ENCODE peak calls at places on chromosomes 12 and 14, in eight cellular contexts. F is HFFc6, C is lower leg skin, D is IMR-90, O is type B pancreatic cell, P is HFF-Myc, G is uterus, X is astrocyte. N is an unnamed sample.

GRCh38 chr12:112170376-112170775 is 45.0 kb downstream of the TRAFD1 start:
- DNase-seq in C (no peak), F (peak; percentile 11), G (no peak), O (no peak), P (no peak), X (no peak), D (no peak), N (peak; percentile 30)

GRCh38 chr12:80353254-80353653 is 90.8 kb upstream of the PTPRQ start:
- DNase-seq in X (peak; percentile 35), C (no peak), D (peak; percentile 22), F (peak; percentile 8), P (no peak), O (no peak), G (no peak), N (no peak)

GRCh38 chr14:55976619-55977018 is 141.6 kb upstream of the PELI2 start:
- DNase-seq in C (no peak), G (no peak), O (no peak), D (no peak), P (no peak), F (no peak), X (peak; percentile 16), N (no peak)

GRCh38 chr14:94129111-94129757 is at the start of gene IFI27L2:
- DNase-seq in P (no peak), F (peak; percentile 78), D (peak; percentile 73), G (peak; percentile 79), C (peak; percentile 67), O (no peak), X (peak; percentile 74), N (peak; percentile 83)

GRCh38 chr14:73935666-73936065 is 14.2 kb downstream of the FAM161B start:
- DNase-seq in F (no peak), O (no peak), X (no peak), C (no peak), D (no peak), G (no peak), P (no peak), N (peak; percentile 55)

GRCh38 chr12:41965996-41966395 is 178.7 kb downstream of the GXYLT1 start:
- DNase-seq in D (no peak), O (no peak), F (no peak), P (no peak), X (no peak), G (no peak), C (no peak), N (no peak)

GRCh38 chr12:81639196-81639595 is 120.0 kb downstream of the PPFIA2 start:
- DNase-seq in P (no peak), O (no peak), D (no peak), F (no peak), X (peak; percentile 63), G (no peak), C (no peak), N (no peak)

GRCh38 chr12:55830601-55831406 is 1.4 kb upstream of the DNAJC14 start:
- DNase-seq in P (no peak), O (peak; percentile 80), G (peak; percentile 85), D (peak; percentile 56), X (peak; percentile 47), C (peak; percentile 78), F (peak; percentile 33), N (peak; percentile 42)

GRCh38 chr14:69291891-69292586 is 32.1 kb downstream of the GALNT16 start:
- DNase-seq in G (no peak), D (no peak), X (no peak), P (no peak), O (peak; percentile 45), F (no peak), C (no peak), N (no peak)

GRCh38 chr12:109678732-109679131 is 34.9 kb upstream of the FAM222A start:
- DNase-seq in O (no peak), C (no peak), X (no peak), F (no peak), D (no peak), P (no peak), G (no peak), N (no peak)

GRCh38 chr14:48615618-48616017 is 940.2 kb upstream of the MDGA2 start:
- DNase-seq in F (no peak), O (no peak), X (no peak), D (no peak), C (no peak), G (no peak), P (no peak), N (no peak)

GRCh38 chr12:68628698-68629097 is 18.0 kb downstream of the RAP1B start:
- DNase-seq in C (no peak), O (no peak), X (no peak), P (no peak), F (no peak), G (no peak), D (no peak), N (no peak)

GRCh38 chr12:94429633-94430032 is 30.0 kb downstream of the CEP83 start:
- DNase-seq in F (peak; percentile 3), C (no peak), O (no peak), G (no peak), P (no peak), X (no peak), D (no peak), N (no peak)

GRCh38 chr14:23661542-23661941 is 25.4 kb downstream of the DHRS2 start:
- DNase-seq in O (no peak), G (no peak), C (no peak), X (no peak), D (no peak), F (no peak), P (no peak), N (no peak)

GRCh38 chr14:100192672-100193416 is 33.4 kb upstream of the DEGS2 start:
- DNase-seq in F (peak; percentile 93), O (peak; percentile 100), D (peak; percentile 91), X (peak; percentile 89), C (peak; percentile 99), G (peak; percentile 98), P (peak; percentile 84), N (peak; percentile 99)

GRCh38 chr14:102795060-102795925 is 18.0 kb downstream of the TRAF3 start:
- DNase-seq in C (peak; percentile 73), F (peak; percentile 86), G (peak; percentile 21), D (peak; percentile 91), P (no peak), O (no peak), X (peak; percentile 96), N (peak; percentile 89)

GRCh38 chr12:28129031-28129430 is 61.2 kb upstream of the CCDC91 start:
- DNase-seq in O (no peak), P (no peak), F (peak; percentile 12), C (no peak), G (no peak), X (peak; percentile 46), D (no peak), N (no peak)

GRCh38 chr14:67820428-67820881 is 876 bp downstream of the RAD51B start:
- DNase-seq in F (no peak), O (no peak), P (no peak), D (peak; percentile 31), G (no peak), C (no peak), X (peak; percentile 12), N (peak; percentile 31)

GRCh38 chr12:64937466-64937865 is 113.0 kb downstream of the TBC1D30 start:
- DNase-seq in D (no peak), X (no peak), F (no peak), G (no peak), O (no peak), P (no peak), C (no peak), N (no peak)

GRCh38 chr12:64931321-64931720 is 106.9 kb downstream of the TBC1D30 start:
- DNase-seq in O (no peak), G (no peak), F (no peak), P (no peak), D (no peak), C (no peak), X (no peak), N (no peak)

DNA sequence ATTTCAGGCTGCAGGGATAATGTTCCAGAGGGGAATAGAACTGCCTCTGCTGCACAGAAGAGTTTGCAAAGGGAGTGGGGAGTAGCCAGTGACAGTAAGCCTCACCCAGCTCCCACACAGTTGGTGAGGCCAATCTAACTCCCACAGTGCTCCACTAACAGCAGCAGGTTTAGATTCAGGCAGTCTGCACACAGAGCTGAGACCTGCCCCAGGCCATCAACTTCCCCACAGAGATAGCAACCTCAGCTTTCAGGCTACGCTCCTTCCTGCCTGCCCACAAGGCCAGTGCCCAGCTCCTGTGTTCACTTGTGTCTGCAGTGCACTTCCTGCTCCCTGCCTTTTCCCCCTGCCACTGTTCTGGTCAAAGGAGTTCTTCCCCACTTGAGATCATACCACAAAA is 107.5 kb downstream of the TBC1D30 start:
- DNase-seq in F (no peak), C (no peak), D (no peak), O (no peak), X (no peak), G (no peak), P (no peak), N (no peak)
- TF ChIP-seq CTCF in F (no peak), C (no peak), D (no peak), O (no peak), X (no peak), G (no peak), P (no peak), N (no peak)

GRCh38 chr12:120684523-120684932 is 2.4 kb upstream of the MLEC start:
- DNase-seq in O (no peak), F (peak; percentile 52), C (peak; percentile 24), G (no peak), D (peak; percentile 26), X (no peak), P (no peak), N (no peak)
- TF ChIP-seq CTCF in O (no peak), F (no peak), C (no peak), G (no peak), D (no peak), X (no peak), P (no peak), N (no peak)

GRCh38 chr12:46111727-46112126 is 121.4 kb upstream of the SCAF11 start:
- DNase-seq in P (no peak), F (no peak), G (no peak), C (no peak), D (no peak), O (no peak), X (no peak), N (no peak)

GRCh38 chr12:46109343-46110219 is 119.2 kb upstream of the SCAF11 start:
- DNase-seq in X (no peak), F (no peak), P (no peak), D (no peak), O (no peak), C (no peak), G (no peak), N (no peak)

GRCh38 chr12:46110220-46110700 is 119.9 kb upstream of the SCAF11 start:
- DNase-seq in F (no peak), C (no peak), D (no peak), X (no peak), G (no peak), O (no peak), P (no peak), N (no peak)

GRCh38 chr12:46112364-46112763 is 122.0 kb upstream of the SCAF11 start:
- DNase-seq in D (no peak), F (no peak), G (no peak), X (no peak), O (no peak), C (no peak), P (no peak), N (no peak)

GRCh38 chr12:46110928-46111699 is 120.7 kb upstream of the SCAF11 start:
- DNase-seq in C (no peak), G (no peak), O (no peak), D (no peak), P (no peak), F (no peak), X (no peak), N (no peak)
- TF ChIP-seq CTCF in C (no peak), G (no peak), O (no peak), D (no peak), P (peak; percentile 13), F (peak; percentile 49), X (no peak), N (no peak)

GRCh38 chr14:90298230-90298629 is 33.5 kb downstream of the NRDE2 start:
- DNase-seq in F (no peak), D (no peak), X (no peak), P (no peak), C (no peak), G (no peak), O (no peak), N (no peak)
- TF ChIP-seq CTCF in F (no peak), D (no peak), X (no peak), P (no peak), C (no peak), G (no peak), O (no peak), N (no peak)